ENCODE peak calls at places on chromosome 18, in seven cellular contexts. C is endodermal cell, I is fibroblast of lung, F is esophagus squamous epithelium, Z is fibroblast of pulmonary artery, L is uterus, Q is colonic mucosa. H is an unnamed sample.

GRCh38 chr18:27604583-27604982 is 419.5 kb upstream of the CHST9 start:
- DNase-seq in I (peak), Q (no peak), F (no peak), L (no peak), Z (peak), C (no peak), H (no peak)

GRCh38 chr18:53319628-53320027 is 904.8 kb downstream of the MBD2 start:
- DNase-seq in Q (no peak), L (no peak), I (no peak), C (no peak), F (no peak), Z (no peak), H (no peak)

GRCh38 chr18:9856097-9856496 is 29.7 kb upstream of the TXNDC2 start:
- DNase-seq in I (no peak), Z (no peak), L (no peak), C (no peak), F (no peak), Q (no peak), H (no peak)

GRCh38 chr18:68840554-68841263 is 42.8 kb downstream of the CCDC102B start:
- DNase-seq in Q (no peak), C (no peak), F (no peak), Z (peak), I (peak), L (no peak), H (peak)

GRCh38 chr18:11520536-11520935 is 88.9 kb upstream of the SLC35G4 start:
- DNase-seq in L (no peak), C (no peak), I (peak), F (no peak), Q (no peak), Z (no peak), H (no peak)

GRCh38 chr18:55488473-55488872 is 99.5 kb downstream of the TCF4 start:
- DNase-seq in Z (no peak), L (no peak), Q (no peak), I (no peak), F (no peak), C (peak), H (no peak)

GRCh38 chr18:47251289-47252120 is at the start of gene SKOR2:
- DNase-seq in Q (no peak), L (no peak), I (peak), F (no peak), C (peak), Z (no peak), H (no peak)

GRCh38 chr18:3152294-3152693 is 67.5 kb downstream of the MYOM1 start:
- DNase-seq in L (no peak), Q (no peak), Z (no peak), C (no peak), I (no peak), F (no peak), H (no peak)

GRCh38 chr18:3620146-3621119 is 170.5 kb downstream of the TGIF1 start:
- DNase-seq in F (no peak), C (peak), Z (no peak), Q (peak), L (no peak), I (no peak), H (no peak)

GRCh38 chr18:61432590-61432989 is 99.4 kb downstream of the CDH20 start:
- DNase-seq in Q (no peak), I (no peak), F (no peak), Z (no peak), C (no peak), L (no peak), H (no peak)

DNA sequence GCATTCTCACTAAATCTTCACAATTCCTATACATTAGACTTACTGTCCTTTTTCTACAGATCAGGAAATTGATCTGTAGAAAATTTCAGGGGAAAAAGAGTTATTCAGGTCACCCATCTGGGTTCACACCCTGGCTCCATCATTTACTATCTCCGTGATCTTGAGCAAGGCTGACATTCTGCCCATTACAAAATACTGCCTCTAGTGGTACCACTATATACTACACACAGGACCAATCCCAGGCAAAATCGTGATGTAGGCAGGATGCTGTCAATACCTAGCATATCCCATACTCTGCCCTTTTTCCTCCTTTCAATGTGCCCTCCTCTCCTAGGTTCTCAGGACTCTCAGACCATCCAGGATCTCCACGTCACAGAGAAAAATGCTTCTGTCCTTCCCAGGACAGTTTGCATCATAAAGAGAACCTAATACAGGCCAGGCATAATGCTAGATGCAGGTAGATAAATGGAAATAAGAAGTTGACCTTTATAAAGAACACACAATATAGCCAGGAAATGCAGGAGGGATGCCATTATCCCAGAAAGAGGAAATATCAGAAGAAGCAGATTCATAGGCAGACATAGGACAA is 101.9 kb downstream of the CDH20 start:
- DNase-seq in Z (peak), L (no peak), Q (no peak), F (no peak), C (peak), I (peak), H (peak)
- TF ChIP-seq CTCF in Z (peak), L (no peak), Q (peak), F (no peak), C (peak), I (peak), H (peak)

DNA sequence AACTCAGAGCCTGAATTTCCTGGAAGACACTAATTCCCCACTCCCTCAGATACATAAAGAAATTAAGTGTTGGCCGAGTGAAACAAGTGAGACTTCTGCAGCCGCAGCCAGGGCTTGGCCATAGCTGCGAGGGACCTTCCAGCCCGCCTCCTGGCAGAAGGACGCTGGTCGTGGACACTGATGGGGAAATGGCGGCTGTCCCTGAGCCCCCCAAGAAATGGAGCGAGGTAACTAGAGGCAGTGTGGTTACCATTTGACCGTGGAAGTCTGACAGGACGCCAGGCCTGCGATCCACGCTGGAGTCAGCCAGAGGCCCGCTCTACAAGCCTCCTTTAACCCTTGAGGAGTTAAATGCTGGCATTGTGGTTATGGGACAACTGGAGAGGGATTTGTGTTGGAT is 173.4 kb downstream of the BCL2 start:
- DNase-seq in C (no peak), Z (no peak), Q (no peak), F (no peak), L (no peak), I (no peak), H (no peak)
- H3K4me3 ChIP-seq in C (no peak), Z (no peak), Q (no peak), F (no peak), L (no peak), I (no peak), H (no peak)

DNA sequence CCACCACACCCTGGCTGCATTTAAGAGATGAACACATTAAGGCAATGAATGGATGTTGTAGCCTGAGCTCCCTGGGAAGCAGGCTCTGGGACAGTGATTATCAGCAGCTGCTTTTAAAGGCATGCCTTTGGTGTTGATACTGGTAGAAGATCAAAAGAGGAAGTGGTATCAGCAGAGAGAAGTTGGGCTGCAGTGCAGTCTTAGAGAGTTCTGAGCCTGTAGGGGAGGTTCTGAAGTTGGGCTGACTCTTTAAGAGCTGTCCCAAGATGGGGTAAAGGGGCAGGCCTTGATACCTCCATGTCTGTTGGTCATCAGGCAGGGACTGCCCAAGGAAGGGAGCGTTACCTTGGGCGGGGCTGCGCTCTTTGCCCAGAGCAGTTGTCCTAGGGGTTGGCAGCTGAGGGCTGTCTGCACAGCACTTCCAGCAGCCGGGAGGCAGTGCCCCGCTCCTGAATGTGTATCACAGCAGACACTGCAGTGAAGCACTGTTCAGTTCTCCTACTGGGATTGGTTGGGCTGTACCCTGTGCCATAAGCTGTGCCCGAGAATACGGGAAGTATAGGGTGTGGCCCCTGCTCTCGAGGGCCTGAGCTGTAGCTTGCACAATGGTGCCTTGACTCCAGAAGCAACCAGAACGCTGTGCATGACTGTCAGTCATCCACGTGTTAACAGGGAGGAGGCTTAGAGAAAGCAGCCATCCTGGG is 177.0 kb downstream of the CTIF start:
- DNase-seq in Q (peak), Z (no peak), F (no peak), C (no peak), L (no peak), I (no peak), H (peak)
- TF ChIP-seq CTCF in Q (no peak), Z (no peak), F (no peak), C (no peak), L (no peak), I (no peak), H (no peak)

DNA sequence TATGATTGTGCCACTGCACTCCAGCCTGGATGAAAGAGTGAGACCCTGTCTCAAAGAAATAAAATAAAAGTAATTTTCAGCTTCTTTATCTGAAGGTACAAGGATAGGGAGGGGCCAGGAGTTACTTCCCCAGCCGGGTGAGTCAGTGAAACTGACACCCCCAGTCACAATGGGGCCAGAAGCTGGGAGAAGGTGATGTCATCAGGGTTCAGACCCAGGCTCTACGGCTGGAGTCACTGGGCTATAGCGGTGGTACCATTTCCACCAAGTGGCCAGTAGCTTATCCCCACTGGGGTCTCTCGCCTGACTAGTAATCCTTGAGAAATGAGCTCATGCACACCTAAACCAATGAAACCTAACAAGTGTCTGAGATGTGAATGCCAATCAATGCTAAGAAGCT is 107.9 kb downstream of the ALPK2 start:
- DNase-seq in L (no peak), C (no peak), Z (no peak), I (peak), F (no peak), Q (no peak), H (no peak)
- H3K4me3 ChIP-seq in L (no peak), C (no peak), Z (no peak), I (no peak), F (no peak), Q (no peak), H (no peak)

GRCh38 chr18:62324917-62325805 is at the start of gene TNFRSF11A:
- DNase-seq in Q (peak), C (peak), L (no peak), Z (no peak), F (no peak), I (no peak), H (no peak)
- TF ChIP-seq CTCF in Q (no peak), C (peak), L (no peak), Z (no peak), F (peak), I (no peak), H (peak)

GRCh38 chr18:36131692-36132483 is 2.2 kb downstream of the ELP2 start:
- DNase-seq in C (no peak), F (no peak), L (no peak), I (no peak), Z (no peak), Q (no peak), H (no peak)
- H3K4me3 ChIP-seq in C (peak), F (no peak), L (no peak), I (no peak), Z (no peak), Q (no peak), H (peak)

GRCh38 chr18:37432796-37433195 is 132.8 kb downstream of the CELF4 start:
- DNase-seq in L (no peak), F (no peak), Q (no peak), I (no peak), Z (no peak), C (no peak), H (no peak)

GRCh38 chr18:37429768-37430167 is 135.8 kb downstream of the CELF4 start:
- DNase-seq in Q (no peak), Z (no peak), L (no peak), C (no peak), I (no peak), F (no peak), H (no peak)

GRCh38 chr18:37426536-37427080 is 139.0 kb downstream of the CELF4 start:
- DNase-seq in C (no peak), F (no peak), I (no peak), L (no peak), Q (no peak), Z (no peak), H (no peak)

GRCh38 chr18:37434161-37434860 is 131.3 kb downstream of the CELF4 start:
- DNase-seq in F (no peak), C (no peak), Q (no peak), Z (no peak), L (no peak), I (no peak), H (no peak)

DNA sequence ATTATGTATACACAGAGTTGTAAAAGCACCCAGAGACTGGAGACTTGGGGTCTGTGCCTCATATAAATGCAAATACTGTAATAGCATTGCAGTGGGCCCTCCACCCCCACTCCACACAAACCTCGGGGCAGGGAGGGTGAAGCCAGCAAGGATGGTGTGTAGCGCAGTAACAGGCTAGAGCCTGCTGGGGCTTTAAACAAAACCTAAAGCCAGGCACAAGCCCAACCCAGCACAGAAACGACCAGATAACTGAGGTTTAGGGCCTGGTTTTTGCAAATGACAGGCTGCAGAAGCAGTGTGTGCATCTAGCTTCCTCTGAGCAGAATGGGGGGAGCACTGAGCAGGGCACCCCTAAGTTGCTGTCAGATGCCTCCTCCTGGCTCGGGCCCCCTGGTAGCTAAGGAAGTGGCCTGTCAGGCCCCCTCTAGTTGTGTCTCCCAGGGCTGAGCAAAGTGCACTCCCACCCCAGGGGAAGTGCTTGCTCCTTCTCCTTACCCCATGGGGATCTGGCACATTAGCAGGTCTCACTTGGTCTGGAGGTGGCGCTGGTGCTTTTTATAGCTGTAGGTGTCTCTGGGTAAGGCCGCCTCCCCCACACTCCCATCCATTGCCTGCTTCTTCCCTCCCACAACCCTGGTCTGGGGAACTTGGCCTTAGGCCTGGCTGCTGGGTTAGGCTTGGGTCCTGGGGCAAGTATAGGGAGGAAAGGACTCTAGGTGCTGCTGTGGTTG is 135.1 kb downstream of the CELF4 start:
- DNase-seq in L (no peak), C (peak), I (no peak), Z (no peak), F (no peak), Q (no peak), H (no peak)
- TF ChIP-seq CTCF in L (no peak), C (peak), I (no peak), Z (no peak), F (no peak), Q (no peak), H (no peak)

GRCh38 chr18:22173928-22174301 is 4.5 kb downstream of the GATA6 start:
- DNase-seq in C (peak), Q (peak), Z (peak), I (no peak), L (no peak), F (no peak), H (no peak)
- H3K4me3 ChIP-seq in C (peak), Q (peak), Z (peak), I (peak), L (peak), F (no peak), H (no peak)

GRCh38 chr18:7191736-7192135 is 39.2 kb upstream of the LRRC30 start:
- DNase-seq in Q (no peak), F (no peak), C (no peak), Z (no peak), I (no peak), L (no peak), H (no peak)

GRCh38 chr18:7198326-7198725 is 32.6 kb upstream of the LRRC30 start:
- DNase-seq in L (no peak), Z (no peak), C (no peak), I (no peak), F (no peak), Q (no peak), H (no peak)

GRCh38 chr18:7201096-7201495 is 29.8 kb upstream of the LRRC30 start:
- DNase-seq in L (no peak), Z (no peak), F (no peak), I (no peak), Q (no peak), C (no peak), H (no peak)

GRCh38 chr18:7202119-7202680 is 28.7 kb upstream of the LRRC30 start:
- DNase-seq in Z (no peak), Q (no peak), F (no peak), I (no peak), C (no peak), L (no peak), H (no peak)

GRCh38 chr18:7196421-7196820 is 34.5 kb upstream of the LRRC30 start:
- DNase-seq in L (no peak), Q (no peak), F (no peak), Z (no peak), C (peak), I (no peak), H (no peak)
- TF ChIP-seq CTCF in L (no peak), Q (no peak), F (no peak), Z (no peak), C (peak), I (no peak), H (no peak)

H was measured in AG10803.